ENCODE peak calls at places on chromosomes 16 and 17, in four cellular contexts. One of them, this sample, is unnamed.

GRCh38 chr16:69823831-69824563 is 61.9 kb downstream of the WWP2 start:
- DNase-seq in HEK293T: no peak
- DNase-seq in small intestine: peak; percentile 32
- DNase-seq in Peyer's patch: peak; percentile 58
- DNase-seq in this sample: no peak

GRCh38 chr17:49814781-49815496 is 26.5 kb downstream of the KAT7 start:
- DNase-seq in HEK293T: no peak
- DNase-seq in small intestine: no peak
- DNase-seq in Peyer's patch: no peak
- DNase-seq in this sample: no peak

GRCh38 chr16:68237243-68238028 is 1.5 kb upstream of the ESRP2 start:
- DNase-seq in HEK293T: peak; percentile 97
- DNase-seq in small intestine: peak; percentile 99
- DNase-seq in Peyer's patch: peak; percentile 98
- DNase-seq in this sample: peak; percentile 98

GRCh38 chr16:78501744-78502143 is 402.3 kb downstream of the WWOX start:
- DNase-seq in HEK293T: no peak
- DNase-seq in small intestine: no peak
- DNase-seq in Peyer's patch: no peak
- DNase-seq in this sample: no peak

GRCh38 chr17:67518881-67519280 is 141.8 kb downstream of the PITPNC1 start:
- DNase-seq in HEK293T: no peak
- DNase-seq in small intestine: no peak
- DNase-seq in Peyer's patch: no peak
- DNase-seq in this sample: no peak

GRCh38 chr17:82374626-82375331 is 3.2 kb downstream of the UTS2R start:
- DNase-seq in HEK293T: no peak
- DNase-seq in small intestine: no peak
- DNase-seq in Peyer's patch: no peak
- DNase-seq in this sample: no peak

GRCh38 chr17:19309701-19310100 is 52.8 kb downstream of the B9D1 start:
- DNase-seq in HEK293T: no peak
- DNase-seq in small intestine: no peak
- DNase-seq in Peyer's patch: no peak
- DNase-seq in this sample: no peak

GRCh38 chr17:75153854-75154194 is 488 bp downstream of the JPT1 start:
- DNase-seq in HEK293T: no peak
- DNase-seq in small intestine: peak; percentile 34
- DNase-seq in Peyer's patch: peak; percentile 60
- DNase-seq in this sample: no peak

This sample was measured in nephron progenitor cell.